ENCODE peak calls at places on chromosomes 5 and 9, in eight cellular contexts. D, Z, H, Y, C, A, E and N are unnamed samples.

GRCh38 chr9:99680191-99680590 is 141.5 kb upstream of the NR4A3 start:
- DNase-seq in Z (no peak), D (no peak), Y (no peak), H (peak), C (no peak), A (no peak), E (no peak), N (no peak)

GRCh38 chr5:54115768-54116403 is 194.5 kb downstream of the ARL15 start:
- DNase-seq in Z (no peak), A (no peak), H (no peak), D (no peak), Y (no peak), E (no peak), C (no peak), N (no peak)

GRCh38 chr9:130443840-130444492 is 795 bp upstream of the ASS1 start:
- DNase-seq in C (no peak), D (no peak), H (no peak), Y (no peak), E (no peak), Z (no peak), A (no peak), N (no peak)

GRCh38 chr9:69370430-69370829 is 45.4 kb downstream of the ENTREP1 start:
- DNase-seq in C (no peak), E (no peak), H (no peak), A (no peak), Z (peak), Y (no peak), D (no peak), N (no peak)

GRCh38 chr5:101950050-101950449 is 346.0 kb downstream of the SLCO4C1 start:
- DNase-seq in Z (no peak), H (no peak), Y (no peak), E (no peak), C (no peak), A (no peak), D (no peak), N (no peak)

GRCh38 chr9:130847306-130848217 is 12.5 kb downstream of the ABL1 start:
- DNase-seq in Y (no peak), C (no peak), Z (peak), E (peak), H (peak), A (no peak), D (no peak), N (no peak)

GRCh38 chr9:133685653-133686504 is 49.7 kb downstream of the DBH start:
- DNase-seq in A (no peak), D (no peak), H (no peak), Y (no peak), Z (no peak), C (no peak), E (no peak), N (no peak)

GRCh38 chr5:15763754-15764153 is 263.8 kb downstream of the FBXL7 start:
- DNase-seq in A (no peak), Y (no peak), E (peak), C (no peak), H (no peak), D (no peak), Z (no peak), N (no peak)

GRCh38 chr9:94002316-94003140 is 47.4 kb upstream of the BARX1 start:
- DNase-seq in D (peak), A (no peak), E (peak), Y (peak), C (no peak), H (peak), Z (no peak), N (no peak)

GRCh38 chr9:37747271-37747753 is 6.3 kb upstream of the TRMT10B start:
- DNase-seq in Y (peak), Z (peak), C (peak), H (peak), E (peak), A (peak), D (peak), N (peak)

GRCh38 chr5:171750316-171750788 is 35.3 kb upstream of the SMIM23 start:
- DNase-seq in E (peak), A (no peak), D (no peak), Y (peak), Z (no peak), H (peak), C (no peak), N (no peak)

GRCh38 chr9:1775230-1775629 is 239.9 kb upstream of the SMARCA2 start:
- DNase-seq in E (peak), D (no peak), Z (no peak), A (no peak), C (no peak), Y (no peak), H (no peak), N (no peak)

GRCh38 chr5:167623354-167623753 is 668.1 kb upstream of the WWC1 start:
- DNase-seq in A (no peak), H (no peak), D (no peak), C (no peak), Y (no peak), E (no peak), Z (no peak), N (no peak)

GRCh38 chr5:38456657-38457056 is 99.8 kb downstream of the LIFR start:
- DNase-seq in A (no peak), C (no peak), E (no peak), H (no peak), Z (no peak), D (no peak), Y (no peak), N (no peak)

GRCh38 chr9:109512170-109512756 is 14.2 kb upstream of the PTPN3 start:
- DNase-seq in C (no peak), Z (no peak), D (no peak), Y (no peak), E (no peak), H (no peak), A (no peak), N (no peak)

GRCh38 chr9:100667448-100667847 is 89.6 kb downstream of the CAVIN4 start:
- DNase-seq in A (no peak), E (no peak), Y (no peak), Z (no peak), C (no peak), H (no peak), D (no peak), N (no peak)

GRCh38 chr5:57853929-57854697 is 371.5 kb upstream of the ACTBL2 start:
- DNase-seq in Y (no peak), H (no peak), E (no peak), Z (no peak), C (no peak), A (no peak), D (no peak), N (no peak)

GRCh38 chr9:89461302-89461701 is 36.6 kb downstream of the SEMA4D start:
- DNase-seq in Y (peak), A (no peak), D (peak), Z (peak), H (peak), E (peak), C (no peak), N (no peak)

GRCh38 chr5:33726422-33727165 is 165.2 kb downstream of the ADAMTS12 start:
- DNase-seq in C (no peak), Z (no peak), H (peak), A (no peak), Y (no peak), E (no peak), D (no peak), N (no peak)

GRCh38 chr5:74105126-74105780 is 479.3 kb downstream of the ARHGEF28 start:
- DNase-seq in C (no peak), A (no peak), D (no peak), Y (no peak), H (no peak), E (peak), Z (no peak), N (no peak)

GRCh38 chr5:55575815-55576583 is 41.2 kb upstream of the PLPP1 start:
- DNase-seq in H (no peak), D (no peak), Y (no peak), C (no peak), E (no peak), Z (no peak), A (no peak), N (no peak)

GRCh38 chr5:177527595-177527994 is 10.8 kb upstream of the DDX41 start:
- DNase-seq in A (no peak), Z (no peak), C (no peak), Y (no peak), H (no peak), E (no peak), D (no peak), N (no peak)

GRCh38 chr9:128081052-128081451 is 13.0 kb downstream of the SLC25A25 start:
- DNase-seq in C (no peak), E (no peak), Z (no peak), Y (no peak), D (no peak), A (no peak), H (peak), N (no peak)

GRCh38 chr9:18245911-18246310 is 228.0 kb upstream of the ADAMTSL1 start:
- DNase-seq in Z (no peak), Y (no peak), H (no peak), C (no peak), D (no peak), A (no peak), E (no peak), N (no peak)

GRCh38 chr5:124906339-124907097 is 160.1 kb upstream of the ZNF608 start:
- DNase-seq in E (peak), A (no peak), H (peak), C (no peak), Y (no peak), D (no peak), Z (no peak), N (no peak)

GRCh38 chr5:39399135-39400036 is 25.4 kb downstream of the DAB2 start:
- DNase-seq in A (no peak), D (no peak), C (no peak), H (peak), Y (peak), E (peak), Z (peak), N (no peak)

GRCh38 chr5:66169534-66169933 is 25.4 kb downstream of the SREK1 start:
- DNase-seq in C (no peak), E (no peak), Z (peak), A (no peak), D (no peak), Y (no peak), H (no peak), N (no peak)

GRCh38 chr9:33719581-33720374 is 75.6 kb upstream of the PRSS3 start:
- DNase-seq in C (peak), H (no peak), Y (no peak), A (peak), Z (no peak), E (peak), D (peak), N (no peak)

GRCh38 chr9:35481347-35481975 is 8.4 kb upstream of the RUSC2 start:
- DNase-seq in C (peak), H (peak), D (no peak), E (peak), Y (peak), Z (peak), A (no peak), N (no peak)

GRCh38 chr5:35894131-35894530 is 37.4 kb downstream of the IL7R start:
- DNase-seq in C (no peak), D (no peak), H (no peak), E (no peak), Y (no peak), A (no peak), Z (no peak), N (no peak)

GRCh38 chr5:16992006-16992405 is 55.9 kb upstream of the MYO10 start:
- DNase-seq in A (no peak), Y (no peak), Z (peak), D (no peak), E (no peak), C (no peak), H (peak), N (no peak)

GRCh38 chr9:92295240-92295790 is 1.8 kb upstream of the IARS1 start:
- DNase-seq in E (peak), C (no peak), D (no peak), A (no peak), Y (no peak), Z (no peak), H (no peak), N (no peak)

GRCh38 chr5:89034588-89034987 is 151.6 kb upstream of the MEF2C start:
- DNase-seq in Z (no peak), E (no peak), A (no peak), D (no peak), C (no peak), H (peak), Y (no peak), N (no peak)

GRCh38 chr9:78363221-78363620 is 66.3 kb downstream of the PSAT1 start:
- DNase-seq in D (no peak), H (no peak), Z (no peak), C (no peak), A (no peak), Y (no peak), E (no peak), N (no peak)

GRCh38 chr5:41270423-41271251 is 57.3 kb upstream of the C6 start:
- DNase-seq in D (no peak), C (no peak), H (peak), Y (peak), Z (peak), A (no peak), E (peak), N (no peak)

GRCh38 chr5:150567031-150567680 is 59.2 kb downstream of the NDST1 start:
- DNase-seq in E (no peak), H (peak), C (no peak), Z (peak), D (no peak), Y (no peak), A (no peak), N (no peak)

GRCh38 chr9:26266111-26266791 is 588.0 kb upstream of the TUSC1 start:
- DNase-seq in C (no peak), Z (peak), D (no peak), E (no peak), Y (no peak), H (peak), A (no peak), N (no peak)

GRCh38 chr9:123807241-123807640 is 122.7 kb downstream of the DENND1A start:
- DNase-seq in A (no peak), C (no peak), H (no peak), Y (no peak), Z (no peak), D (no peak), E (no peak), N (no peak)